ENCODE peak calls at places on chromosomes 4 and X, in ten cellular contexts. D, P, N, F, J, X, O, Q, R and A are unnamed samples. For H3K4me1, the result is how much of the 10 kb centered on the place peaks cover.

GRCh38 chr4:145564540-145564939 is 54.6 kb upstream of the MMAA start:
- DNase-seq in D (no peak), P (no peak), X (no peak), R (no peak), F (no peak), N (no peak), O (no peak), Q (no peak), J (no peak), A (no peak)

GRCh38 chr4:23972805-23973204 is 83.0 kb upstream of the PPARGC1A start:
- DNase-seq in J (no peak), X (no peak), P (no peak), Q (no peak), O (no peak), D (no peak), N (no peak), F (no peak), R (no peak), A (no peak)

GRCh38 chr4:119525005-119525749 is 103.4 kb downstream of the PDE5A start:
- DNase-seq in N (no peak), F (no peak), O (no peak), R (no peak), Q (no peak), X (no peak), D (no peak), J (no peak), P (no peak), A (no peak)

GRCh38 chr4:120630432-120630831 is 292.1 kb downstream of the PRDM5 start:
- DNase-seq in X (no peak), P (no peak), D (no peak), F (no peak), N (no peak), R (no peak), Q (no peak), O (peak), J (no peak), A (no peak)

GRCh38 chr4:24781999-24782745 is 13.2 kb upstream of the SOD3 start:
- DNase-seq in N (no peak), Q (no peak), O (peak), F (no peak), R (no peak), J (no peak), X (no peak), P (no peak), D (no peak), A (no peak)

GRCh38 chr4:7291372-7292135 is 99.2 kb downstream of the SORCS2 start:
- DNase-seq in R (no peak), N (no peak), Q (no peak), O (no peak), F (no peak), X (no peak), D (peak), P (peak), J (peak), A (peak)

GRCh38 chr4:87525636-87526035 is 3.5 kb downstream of the SPARCL1 start:
- DNase-seq in J (no peak), O (no peak), N (no peak), R (no peak), Q (no peak), D (no peak), X (peak), F (no peak), P (no peak), A (no peak)

GRCh38 chrX:10404435-10404834 is 215.9 kb downstream of the MID1 start:
- DNase-seq in R (no peak), O (no peak), P (no peak), Q (no peak), J (no peak), D (no peak), F (no peak), X (no peak), N (no peak), A (no peak)

GRCh38 chrX:16635040-16635439 is 14.9 kb upstream of the S100G start:
- DNase-seq in J (no peak), N (no peak), R (no peak), D (no peak), Q (no peak), P (no peak), F (no peak), O (no peak), X (no peak), A (no peak)

GRCh38 chr4:15343581-15343980 is 84.3 kb upstream of the C1QTNF7 start:
- DNase-seq in O (no peak), X (no peak), D (no peak), P (no peak), Q (no peak), R (no peak), N (no peak), J (no peak), F (no peak), A (no peak)

GRCh38 chr4:38509551-38509950 is 154.4 kb upstream of the KLF3 start:
- DNase-seq in Q (peak), D (no peak), R (no peak), X (no peak), F (no peak), O (no peak), N (no peak), J (no peak), P (no peak), A (no peak)

GRCh38 chr4:15244354-15244753 is 183.5 kb upstream of the C1QTNF7 start:
- DNase-seq in F (peak), P (no peak), O (no peak), X (no peak), J (no peak), Q (no peak), R (no peak), N (no peak), D (no peak), A (no peak)

GRCh38 chr4:168612435-168613139 is 115.7 kb downstream of the PALLD start:
- DNase-seq in O (no peak), P (no peak), X (no peak), R (no peak), Q (no peak), J (no peak), D (no peak), N (no peak), F (no peak), A (no peak)

GRCh38 chr4:168618577-168619265 is 121.9 kb downstream of the PALLD start:
- DNase-seq in J (no peak), X (no peak), D (no peak), R (no peak), F (peak), N (no peak), P (no peak), Q (no peak), O (no peak), A (no peak)

GRCh38 chr4:168614316-168615057 is 117.6 kb downstream of the PALLD start:
- DNase-seq in R (no peak), O (no peak), X (no peak), Q (no peak), J (no peak), D (no peak), F (no peak), P (no peak), N (no peak), A (no peak)

GRCh38 chr4:168613869-168614268 is 117.0 kb downstream of the PALLD start:
- DNase-seq in O (no peak), Q (no peak), J (no peak), F (no peak), N (no peak), R (no peak), X (no peak), D (no peak), P (no peak), A (no peak)

DNA sequence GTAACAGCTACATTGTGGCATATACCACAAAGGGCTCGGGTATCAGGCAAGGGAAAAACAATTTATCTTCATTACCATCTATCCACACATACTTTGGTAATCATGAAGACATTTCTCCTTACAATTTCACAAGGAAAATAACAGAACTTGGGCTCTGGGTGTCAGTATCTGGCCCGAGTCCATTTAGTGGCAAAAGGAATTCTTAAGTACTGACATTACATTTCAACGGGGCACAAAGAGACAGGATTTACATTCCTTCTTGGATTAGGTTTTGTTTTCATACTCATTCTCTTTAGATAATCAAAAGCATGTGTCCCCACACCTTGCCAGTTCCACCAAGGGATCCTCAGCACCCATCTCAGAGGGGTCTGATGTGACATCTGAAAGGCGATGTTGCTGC is 118.4 kb downstream of the PALLD start:
- DNase-seq in Q (no peak), O (no peak), J (no peak), D (no peak), F (peak), N (no peak), R (peak), X (no peak), P (no peak), A (no peak)
- H3K4me1 ChIP-seq in Q (under half), O (under half), J (under half), D (under half), F (under half), N (under half), R (under half), X (under half), P (under half), A (under half)

GRCh38 chr4:99855677-99856076 is 38.5 kb downstream of the LAMTOR3 start:
- DNase-seq in X (no peak), N (no peak), D (no peak), O (no peak), F (no peak), J (no peak), P (no peak), R (no peak), Q (no peak), A (no peak)

GRCh38 chr4:99852199-99852718 is 35.6 kb downstream of the DAPP1 start:
- DNase-seq in N (no peak), F (no peak), X (no peak), R (no peak), O (no peak), D (no peak), Q (no peak), J (no peak), P (no peak), A (no peak)

GRCh38 chr4:99856166-99856565 is 38.1 kb downstream of the LAMTOR3 start:
- DNase-seq in D (no peak), P (no peak), J (no peak), X (no peak), Q (peak), F (no peak), O (no peak), N (no peak), R (no peak), A (no peak)

GRCh38 chr4:99853993-99854392 is 37.4 kb downstream of the DAPP1 start:
- DNase-seq in R (no peak), O (no peak), J (no peak), Q (no peak), N (no peak), D (no peak), X (no peak), F (no peak), P (no peak), A (no peak)

GRCh38 chr4:99853190-99853589 is 36.6 kb downstream of the DAPP1 start:
- DNase-seq in O (no peak), D (no peak), X (no peak), P (no peak), R (no peak), Q (no peak), J (no peak), N (no peak), F (no peak), A (no peak)
- H3K4me1 ChIP-seq in O (under half), D (under half), X (under half), P (under half), R (under half), Q (half or more), J (under half), N (under half), F (under half), A (under half)

GRCh38 chrX:71606536-71607216 is 11.6 kb downstream of the CXCR3 start:
- DNase-seq in R (no peak), P (no peak), X (no peak), O (no peak), F (no peak), D (no peak), J (no peak), Q (peak), N (no peak), A (no peak)

GRCh38 chrX:71604141-71604540 is 14.2 kb downstream of the CXCR3 start:
- DNase-seq in N (no peak), P (no peak), R (no peak), Q (no peak), D (no peak), O (no peak), X (no peak), J (no peak), F (no peak), A (no peak)

GRCh38 chrX:71609095-71609750 is 9.1 kb downstream of the CXCR3 start:
- DNase-seq in R (no peak), F (no peak), D (no peak), N (no peak), X (no peak), P (no peak), O (no peak), Q (no peak), J (no peak), A (no peak)

GRCh38 chrX:71604796-71605568 is 13.3 kb downstream of the CXCR3 start:
- DNase-seq in D (no peak), J (no peak), Q (no peak), O (no peak), R (no peak), P (no peak), F (no peak), X (no peak), N (no peak), A (no peak)

GRCh38 chrX:71607488-71607887 is 10.8 kb downstream of the CXCR3 start:
- DNase-seq in R (no peak), P (no peak), N (no peak), F (no peak), D (no peak), O (no peak), X (no peak), Q (no peak), J (no peak), A (no peak)
- H3K4me1 ChIP-seq in R (under half), P (under half), N (under half), F (under half), D (under half), O (under half), X (under half), Q (under half), J (under half), A (under half)

DNA sequence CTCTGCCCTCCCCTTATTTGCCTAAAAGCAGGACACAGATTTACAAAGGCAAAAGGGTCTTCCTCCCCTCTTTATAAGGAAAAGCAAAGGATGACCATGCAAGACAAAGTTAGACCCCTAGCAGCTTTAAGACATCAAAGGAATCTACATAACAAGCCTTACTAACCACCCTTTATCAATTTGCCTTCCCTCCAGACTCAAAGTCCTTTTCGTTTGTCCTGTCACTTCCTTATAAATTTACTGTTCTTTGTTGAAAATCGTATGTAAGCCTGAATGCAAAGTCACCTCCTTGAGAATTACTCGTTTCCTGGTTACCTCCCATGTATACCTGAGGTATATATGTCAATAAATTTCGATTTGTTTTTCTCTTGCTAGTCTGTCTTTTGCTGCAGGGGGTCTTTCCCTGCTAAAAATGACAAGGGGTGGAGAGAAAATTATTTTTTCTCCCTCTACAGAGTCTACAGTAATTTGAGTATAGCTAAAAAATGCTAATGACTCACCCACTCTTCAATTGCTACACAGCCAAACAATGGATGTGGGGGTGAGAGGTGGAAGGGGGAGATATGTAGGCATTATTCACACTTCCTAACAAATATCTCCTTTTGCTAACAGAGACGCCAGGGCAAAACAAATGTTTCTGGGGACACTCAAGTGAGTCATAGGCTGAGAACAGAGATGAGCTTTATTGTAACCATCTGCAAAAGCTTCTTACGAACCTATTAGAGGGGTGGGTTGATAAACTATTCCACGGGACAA is 13.2 kb downstream of the SCD5 start:
- DNase-seq in D (no peak), N (no peak), O (no peak), Q (no peak), R (no peak), J (no peak), F (peak), P (no peak), X (no peak), A (no peak)
- H3K4me1 ChIP-seq in D (under half), N (under half), O (under half), Q (under half), R (under half), J (under half), F (half or more), P (under half), X (under half), A (under half)

DNA sequence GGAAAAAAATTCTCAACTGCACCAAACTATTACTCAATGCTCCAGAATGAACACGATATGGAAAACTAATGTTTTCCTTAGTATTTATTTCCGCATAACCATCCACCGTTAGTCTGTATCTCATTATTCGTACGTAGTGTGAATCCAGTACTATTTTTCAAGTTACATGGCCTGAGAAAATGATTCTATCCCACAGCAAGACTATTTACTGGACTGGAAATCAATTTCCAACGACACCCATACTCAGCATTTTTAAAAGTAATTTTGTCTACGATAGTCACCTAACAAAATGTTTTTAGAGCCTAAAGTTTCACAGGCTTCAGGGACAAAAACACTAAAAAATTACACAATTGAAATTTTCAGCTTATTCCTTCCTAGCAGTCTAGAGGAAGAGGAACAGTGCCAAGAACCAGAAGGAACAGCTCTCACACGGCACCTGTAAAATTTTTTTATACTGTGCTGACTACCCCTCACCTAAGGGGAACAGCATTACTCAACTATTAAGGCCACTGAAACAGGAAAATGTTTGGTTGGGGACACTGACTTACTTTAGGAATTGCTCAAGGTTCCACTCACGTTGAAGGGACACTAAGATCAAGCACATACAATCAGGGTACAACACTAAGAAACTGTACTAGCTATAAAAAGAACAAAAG is 9.6 kb downstream of the UBE2D3 start:
- DNase-seq in J (no peak), O (no peak), N (no peak), F (no peak), D (no peak), X (no peak), R (no peak), Q (no peak), P (no peak), A (no peak)
- H3K4me1 ChIP-seq in J (half or more), O (half or more), N (half or more), F (under half), D (under half), X (under half), R (under half), Q (half or more), P (half or more), A (half or more)

DNA sequence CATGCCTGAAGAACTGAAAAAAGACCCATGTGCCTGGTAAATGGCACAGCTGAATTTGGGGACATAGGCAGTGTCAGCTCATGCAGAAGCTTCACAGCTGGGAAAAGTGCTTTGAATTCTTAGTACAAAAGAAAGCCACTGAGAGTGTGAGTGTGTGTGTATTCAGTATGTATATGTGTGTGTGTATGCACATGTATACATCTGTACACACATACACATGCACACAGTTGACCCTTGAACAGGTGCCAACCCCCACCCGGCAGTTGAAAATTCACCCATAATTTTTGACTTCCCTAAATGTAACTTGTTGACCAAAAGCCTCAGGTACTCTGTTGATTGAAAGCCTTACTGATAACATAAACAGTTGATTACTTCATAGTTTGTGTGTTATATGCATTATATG is 49.5 kb upstream of the ENPP6 start:
- DNase-seq in N (no peak), P (no peak), X (no peak), J (no peak), O (no peak), R (no peak), D (no peak), Q (no peak), F (no peak), A (no peak)
- H3K4me1 ChIP-seq in N (under half), P (under half), X (under half), J (under half), O (under half), R (under half), D (under half), Q (under half), F (under half), A (under half)

GRCh38 chrX:39893417-39894338 is 204.1 kb downstream of the BCOR start:
- DNase-seq in N (no peak), X (no peak), F (no peak), Q (no peak), D (no peak), O (no peak), R (no peak), P (no peak), J (no peak), A (no peak)

GRCh38 chrX:39894626-39895025 is 203.1 kb downstream of the BCOR start:
- DNase-seq in P (no peak), O (no peak), Q (no peak), X (peak), R (no peak), F (no peak), D (no peak), N (no peak), J (peak), A (no peak)

GRCh38 chrX:39897741-39898097 is 200.0 kb downstream of the BCOR start:
- DNase-seq in X (no peak), N (no peak), P (no peak), Q (no peak), O (no peak), R (no peak), D (no peak), F (no peak), J (no peak), A (no peak)

GRCh38 chrX:39896951-39897740 is 200.6 kb downstream of the BCOR start:
- DNase-seq in P (peak), F (no peak), D (peak), Q (no peak), R (peak), N (no peak), O (peak), J (no peak), X (peak), A (no peak)

GRCh38 chrX:39895228-39896110 is 202.3 kb downstream of the BCOR start:
- DNase-seq in N (no peak), F (no peak), R (no peak), O (no peak), J (peak), D (peak), X (no peak), P (no peak), Q (no peak), A (no peak)
- H3K4me1 ChIP-seq in N (under half), F (under half), R (under half), O (under half), J (under half), D (under half), X (under half), P (under half), Q (under half), A (under half)

GRCh38 chr4:54255881-54256280 is 26.8 kb downstream of the PDGFRA start:
- DNase-seq in X (no peak), O (no peak), Q (no peak), F (no peak), D (no peak), J (no peak), R (no peak), N (no peak), P (no peak), A (no peak)

GRCh38 chr4:54254915-54255246 is 25.8 kb downstream of the PDGFRA start:
- DNase-seq in N (no peak), D (no peak), O (no peak), P (no peak), X (no peak), F (no peak), Q (no peak), J (no peak), R (no peak), A (no peak)

GRCh38 chr4:54256491-54257167 is 27.5 kb downstream of the PDGFRA start:
- DNase-seq in F (no peak), D (no peak), J (no peak), N (no peak), R (no peak), P (no peak), Q (no peak), O (no peak), X (no peak), A (no peak)

GRCh38 chr4:54254116-54254914 is 25.2 kb downstream of the PDGFRA start:
- DNase-seq in P (no peak), O (no peak), Q (no peak), F (no peak), J (no peak), D (no peak), R (no peak), X (no peak), N (no peak), A (no peak)
- H3K4me1 ChIP-seq in P (under half), O (under half), Q (under half), F (under half), J (under half), D (under half), R (under half), X (under half), N (under half), A (under half)

GRCh38 chr4:86055898-86056297 is 304.0 kb downstream of the MAPK10 start:
- DNase-seq in R (no peak), P (no peak), N (no peak), J (no peak), X (peak), D (no peak), Q (no peak), F (no peak), O (no peak), A (no peak)
- H3K4me1 ChIP-seq in R (under half), P (under half), N (under half), J (under half), X (under half), D (under half), Q (under half), F (under half), O (under half), A (under half)